ENCODE peak calls at places on chromosomes 6 and 20, in eight cellular contexts. One of them, this sample, is unnamed.

GRCh38 chr20:24977336-24977735 is 15.2 kb downstream of the APMAP start:
- DNase-seq in activated CD8-positive, alpha-beta memory T cell treated with anti-CD3 and anti-CD28 coated beads for 48 hours: no peak
- DNase-seq in fibroblast of pulmonary artery: no peak
- DNase-seq in esophagus muscularis mucosa: no peak
- DNase-seq in DMS 273 treated with DMSO at 0.1 percent for 48 hours: no peak
- DNase-seq in naive B cell: no peak
- DNase-seq in Right ventricle myocardium superior: no peak
- DNase-seq in D341Med: no peak
- DNase-seq in this sample: no peak

GRCh38 chr6:81614292-81614691 is 138.2 kb downstream of the TENT5A start:
- DNase-seq in esophagus muscularis mucosa: no peak
- DNase-seq in DMS 273 treated with DMSO at 0.1 percent for 48 hours: no peak
- DNase-seq in fibroblast of pulmonary artery: peak
- DNase-seq in naive B cell: no peak
- DNase-seq in Right ventricle myocardium superior: no peak
- DNase-seq in D341Med: no peak
- DNase-seq in activated CD8-positive, alpha-beta memory T cell treated with anti-CD3 and anti-CD28 coated beads for 48 hours: no peak
- DNase-seq in this sample: peak

GRCh38 chr6:44645276-44645675 is 257.8 kb downstream of the CDC5L start:
- DNase-seq in fibroblast of pulmonary artery: no peak
- DNase-seq in D341Med: no peak
- DNase-seq in activated CD8-positive, alpha-beta memory T cell treated with anti-CD3 and anti-CD28 coated beads for 48 hours: no peak
- DNase-seq in Right ventricle myocardium superior: no peak
- DNase-seq in naive B cell: no peak
- DNase-seq in DMS 273 treated with DMSO at 0.1 percent for 48 hours: no peak
- DNase-seq in esophagus muscularis mucosa: no peak
- DNase-seq in this sample: no peak

GRCh38 chr20:13771853-13772453 is 12.8 kb downstream of the ESF1 start:
- DNase-seq in activated CD8-positive, alpha-beta memory T cell treated with anti-CD3 and anti-CD28 coated beads for 48 hours: no peak
- DNase-seq in Right ventricle myocardium superior: no peak
- DNase-seq in D341Med: no peak
- DNase-seq in fibroblast of pulmonary artery: peak
- DNase-seq in esophagus muscularis mucosa: no peak
- DNase-seq in DMS 273 treated with DMSO at 0.1 percent for 48 hours: no peak
- DNase-seq in naive B cell: peak
- DNase-seq in this sample: no peak

GRCh38 chr20:63896136-63896890 is 1.4 kb downstream of the DNAJC5 start:
- DNase-seq in D341Med: no peak
- DNase-seq in activated CD8-positive, alpha-beta memory T cell treated with anti-CD3 and anti-CD28 coated beads for 48 hours: no peak
- DNase-seq in naive B cell: peak
- DNase-seq in esophagus muscularis mucosa: no peak
- DNase-seq in Right ventricle myocardium superior: peak
- DNase-seq in fibroblast of pulmonary artery: no peak
- DNase-seq in DMS 273 treated with DMSO at 0.1 percent for 48 hours: no peak
- DNase-seq in this sample: peak

GRCh38 chr6:113873043-113873667 is 16.0 kb downstream of the MARCKS start:
- DNase-seq in DMS 273 treated with DMSO at 0.1 percent for 48 hours: no peak
- DNase-seq in fibroblast of pulmonary artery: no peak
- DNase-seq in activated CD8-positive, alpha-beta memory T cell treated with anti-CD3 and anti-CD28 coated beads for 48 hours: no peak
- DNase-seq in esophagus muscularis mucosa: no peak
- DNase-seq in naive B cell: peak
- DNase-seq in Right ventricle myocardium superior: peak
- DNase-seq in D341Med: no peak
- DNase-seq in this sample: no peak

GRCh38 chr6:44074383-44075136 is 52.7 kb downstream of the MRPL14 start:
- DNase-seq in Right ventricle myocardium superior: peak
- DNase-seq in D341Med: peak
- DNase-seq in activated CD8-positive, alpha-beta memory T cell treated with anti-CD3 and anti-CD28 coated beads for 48 hours: peak
- DNase-seq in DMS 273 treated with DMSO at 0.1 percent for 48 hours: no peak
- DNase-seq in fibroblast of pulmonary artery: peak
- DNase-seq in esophagus muscularis mucosa: peak
- DNase-seq in naive B cell: peak
- DNase-seq in this sample: peak

GRCh38 chr20:20752712-20753111 is 40.3 kb upstream of the RALGAPA2 start:
- DNase-seq in fibroblast of pulmonary artery: peak
- DNase-seq in Right ventricle myocardium superior: no peak
- DNase-seq in D341Med: no peak
- DNase-seq in naive B cell: no peak
- DNase-seq in esophagus muscularis mucosa: no peak
- DNase-seq in activated CD8-positive, alpha-beta memory T cell treated with anti-CD3 and anti-CD28 coated beads for 48 hours: no peak
- DNase-seq in DMS 273 treated with DMSO at 0.1 percent for 48 hours: no peak
- DNase-seq in this sample: no peak

GRCh38 chr6:107763959-107764358 is 60.2 kb downstream of the SCML4 start:
- DNase-seq in fibroblast of pulmonary artery: peak
- DNase-seq in DMS 273 treated with DMSO at 0.1 percent for 48 hours: no peak
- DNase-seq in activated CD8-positive, alpha-beta memory T cell treated with anti-CD3 and anti-CD28 coated beads for 48 hours: no peak
- DNase-seq in naive B cell: no peak
- DNase-seq in Right ventricle myocardium superior: no peak
- DNase-seq in esophagus muscularis mucosa: peak
- DNase-seq in D341Med: no peak
- DNase-seq in this sample: peak

GRCh38 chr6:112560651-112561050 is 213.5 kb downstream of the RFPL4B start:
- DNase-seq in fibroblast of pulmonary artery: no peak
- DNase-seq in D341Med: no peak
- DNase-seq in activated CD8-positive, alpha-beta memory T cell treated with anti-CD3 and anti-CD28 coated beads for 48 hours: no peak
- DNase-seq in Right ventricle myocardium superior: no peak
- DNase-seq in esophagus muscularis mucosa: no peak
- DNase-seq in naive B cell: no peak
- DNase-seq in DMS 273 treated with DMSO at 0.1 percent for 48 hours: no peak
- DNase-seq in this sample: no peak

GRCh38 chr20:40600441-40601235 is 88.4 kb downstream of the MAFB start:
- DNase-seq in D341Med: no peak
- DNase-seq in fibroblast of pulmonary artery: no peak
- DNase-seq in Right ventricle myocardium superior: no peak
- DNase-seq in naive B cell: no peak
- DNase-seq in esophagus muscularis mucosa: peak
- DNase-seq in DMS 273 treated with DMSO at 0.1 percent for 48 hours: no peak
- DNase-seq in activated CD8-positive, alpha-beta memory T cell treated with anti-CD3 and anti-CD28 coated beads for 48 hours: no peak
- DNase-seq in this sample: no peak

GRCh38 chr20:64044484-64045247 is 4.8 kb downstream of the SOX18 start:
- DNase-seq in naive B cell: no peak
- DNase-seq in DMS 273 treated with DMSO at 0.1 percent for 48 hours: peak
- DNase-seq in Right ventricle myocardium superior: no peak
- DNase-seq in fibroblast of pulmonary artery: peak
- DNase-seq in D341Med: no peak
- DNase-seq in esophagus muscularis mucosa: no peak
- DNase-seq in activated CD8-positive, alpha-beta memory T cell treated with anti-CD3 and anti-CD28 coated beads for 48 hours: no peak
- DNase-seq in this sample: peak

GRCh38 chr6:32973144-32973854 is 4.9 kb downstream of the BRD2 start:
- DNase-seq in DMS 273 treated with DMSO at 0.1 percent for 48 hours: no peak
- DNase-seq in esophagus muscularis mucosa: peak
- DNase-seq in naive B cell: peak
- DNase-seq in fibroblast of pulmonary artery: peak
- DNase-seq in D341Med: no peak
- DNase-seq in Right ventricle myocardium superior: no peak
- DNase-seq in activated CD8-positive, alpha-beta memory T cell treated with anti-CD3 and anti-CD28 coated beads for 48 hours: no peak
- DNase-seq in this sample: peak

GRCh38 chr20:1012359-1013168 is 10.5 kb upstream of the RSPO4 start:
- DNase-seq in activated CD8-positive, alpha-beta memory T cell treated with anti-CD3 and anti-CD28 coated beads for 48 hours: no peak
- DNase-seq in Right ventricle myocardium superior: no peak
- DNase-seq in DMS 273 treated with DMSO at 0.1 percent for 48 hours: no peak
- DNase-seq in D341Med: no peak
- DNase-seq in esophagus muscularis mucosa: no peak
- DNase-seq in naive B cell: no peak
- DNase-seq in fibroblast of pulmonary artery: no peak
- DNase-seq in this sample: no peak

GRCh38 chr6:45504947-45505346 is 127.2 kb upstream of the SUPT3H start:
- DNase-seq in DMS 273 treated with DMSO at 0.1 percent for 48 hours: no peak
- DNase-seq in activated CD8-positive, alpha-beta memory T cell treated with anti-CD3 and anti-CD28 coated beads for 48 hours: no peak
- DNase-seq in esophagus muscularis mucosa: no peak
- DNase-seq in Right ventricle myocardium superior: no peak
- DNase-seq in D341Med: no peak
- DNase-seq in fibroblast of pulmonary artery: peak
- DNase-seq in naive B cell: no peak
- DNase-seq in this sample: peak

GRCh38 chr6:24613361-24614047 is 32.5 kb downstream of the KIAA0319 start:
- DNase-seq in Right ventricle myocardium superior: no peak
- DNase-seq in fibroblast of pulmonary artery: no peak
- DNase-seq in D341Med: no peak
- DNase-seq in naive B cell: no peak
- DNase-seq in activated CD8-positive, alpha-beta memory T cell treated with anti-CD3 and anti-CD28 coated beads for 48 hours: no peak
- DNase-seq in DMS 273 treated with DMSO at 0.1 percent for 48 hours: no peak
- DNase-seq in esophagus muscularis mucosa: no peak
- DNase-seq in this sample: no peak

GRCh38 chr20:25285091-25285647 is 37.3 kb downstream of the PYGB start:
- DNase-seq in esophagus muscularis mucosa: no peak
- DNase-seq in Right ventricle myocardium superior: peak
- DNase-seq in fibroblast of pulmonary artery: no peak
- DNase-seq in naive B cell: no peak
- DNase-seq in D341Med: no peak
- DNase-seq in activated CD8-positive, alpha-beta memory T cell treated with anti-CD3 and anti-CD28 coated beads for 48 hours: no peak
- DNase-seq in DMS 273 treated with DMSO at 0.1 percent for 48 hours: no peak
- DNase-seq in this sample: no peak

GRCh38 chr6:143596857-143597256 is 80.9 kb upstream of the PHACTR2 start:
- DNase-seq in fibroblast of pulmonary artery: peak
- DNase-seq in activated CD8-positive, alpha-beta memory T cell treated with anti-CD3 and anti-CD28 coated beads for 48 hours: no peak
- DNase-seq in naive B cell: no peak
- DNase-seq in DMS 273 treated with DMSO at 0.1 percent for 48 hours: no peak
- DNase-seq in D341Med: no peak
- DNase-seq in Right ventricle myocardium superior: peak
- DNase-seq in esophagus muscularis mucosa: no peak
- DNase-seq in this sample: no peak

GRCh38 chr20:25336561-25337422 is 53.8 kb downstream of the ABHD12 start:
- DNase-seq in fibroblast of pulmonary artery: peak
- DNase-seq in naive B cell: no peak
- DNase-seq in Right ventricle myocardium superior: no peak
- DNase-seq in esophagus muscularis mucosa: no peak
- DNase-seq in DMS 273 treated with DMSO at 0.1 percent for 48 hours: peak
- DNase-seq in D341Med: peak
- DNase-seq in activated CD8-positive, alpha-beta memory T cell treated with anti-CD3 and anti-CD28 coated beads for 48 hours: no peak
- DNase-seq in this sample: peak

GRCh38 chr6:36915599-36915998 is 29.8 kb downstream of the C6orf89 start:
- DNase-seq in activated CD8-positive, alpha-beta memory T cell treated with anti-CD3 and anti-CD28 coated beads for 48 hours: no peak
- DNase-seq in D341Med: no peak
- DNase-seq in Right ventricle myocardium superior: no peak
- DNase-seq in esophagus muscularis mucosa: no peak
- DNase-seq in fibroblast of pulmonary artery: no peak
- DNase-seq in DMS 273 treated with DMSO at 0.1 percent for 48 hours: no peak
- DNase-seq in naive B cell: no peak
- DNase-seq in this sample: no peak

This sample was measured in astrocyte of the hippocampus.